ENCODE peak calls at places on chromosomes 7 and 10, in seven cellular contexts. E is RWPE1, R is NCI-H1694 treated with DMSO at 0.1 percent for 48 hours, A is hepatocyte, U is fibroblast of villous mesenchyme, K is activated gamma-delta T cell, Q is NAMALWA. X is an unnamed sample.

GRCh38 chr10:48568546-48568945 is 36.3 kb downstream of the ARHGAP22 start:
- DNase-seq in Q (no peak), U (no peak), K (no peak), A (no peak), R (no peak), E (no peak), X (no peak)

GRCh38 chr7:94324380-94325120 is 70.1 kb upstream of the COL1A2 start:
- DNase-seq in Q (no peak), E (no peak), A (peak), K (no peak), R (no peak), U (peak), X (no peak)

GRCh38 chr10:14144491-14144890 is 186.2 kb downstream of the FRMD4A start:
- DNase-seq in A (no peak), U (no peak), Q (no peak), K (no peak), E (no peak), R (no peak), X (no peak)

GRCh38 chr7:150737265-150738055 is at the start of gene GIMAP5:
- DNase-seq in R (no peak), A (no peak), U (no peak), K (no peak), E (no peak), Q (no peak), X (no peak)

GRCh38 chr7:48173313-48173712 is 2.1 kb downstream of the ABCA13 start:
- DNase-seq in E (no peak), K (no peak), U (no peak), A (no peak), Q (no peak), R (no peak), X (no peak)

GRCh38 chr10:14712991-14713422 is 61.7 kb downstream of the FAM107B start:
- DNase-seq in U (peak), E (no peak), R (no peak), K (no peak), A (no peak), Q (no peak), X (no peak)

GRCh38 chr10:58791137-58791536 is 278.5 kb downstream of the BICC1 start:
- DNase-seq in A (no peak), Q (no peak), K (no peak), E (peak), R (no peak), U (peak), X (no peak)

GRCh38 chr7:26653966-26654365 is 210.4 kb downstream of the SKAP2 start:
- DNase-seq in Q (no peak), A (no peak), E (no peak), R (no peak), U (no peak), K (no peak), X (no peak)

GRCh38 chr7:130888017-130888371 is 154.0 kb upstream of the KLF14 start:
- DNase-seq in E (no peak), U (peak), K (no peak), Q (no peak), R (no peak), A (no peak), X (no peak)

GRCh38 chr10:9657530-9657929 is 1360.1 kb upstream of the CELF2 start:
- DNase-seq in Q (no peak), A (no peak), E (no peak), K (no peak), U (no peak), R (no peak), X (no peak)

GRCh38 chr7:127380479-127380878 is 12.0 kb downstream of the ZNF800 start:
- DNase-seq in E (no peak), R (no peak), Q (no peak), K (no peak), A (no peak), U (no peak), X (no peak)

GRCh38 chr10:124036746-124037145 is 56.7 kb downstream of the CHST15 start:
- DNase-seq in Q (no peak), R (no peak), A (no peak), K (no peak), U (no peak), E (no peak), X (no peak)

GRCh38 chr10:87038786-87039185 is 18.7 kb downstream of the FAM25A start:
- DNase-seq in U (no peak), K (no peak), A (no peak), R (no peak), Q (no peak), E (peak), X (no peak)

X was measured in C1 segment of cervical spinal cord.